ENCODE peak calls at places on chromosomes 13 and 19, in four cellular contexts. X is astrocyte of the spinal cord, S is body of pancreas, R is thoracic aorta. H is an unnamed sample.

GRCh38 chr19:42311612-42312160 is 1.4 kb upstream of the TMEM145 start:
- DNase-seq in S (no peak), R (no peak), X (no peak), H (no peak)

GRCh38 chr13:44068737-44069136 is 189.0 kb downstream of the LACC1 start:
- DNase-seq in R (no peak), X (peak), S (no peak), H (no peak)

GRCh38 chr19:49906879-49907564 is 10.3 kb upstream of the IL4I1 start:
- DNase-seq in X (no peak), R (no peak), S (no peak), H (no peak)

GRCh38 chr13:110714798-110715394 is 1.4 kb downstream of the ING1 start:
- DNase-seq in X (peak), R (no peak), S (peak), H (peak)

GRCh38 chr13:23496255-23496654 is 62.8 kb upstream of the SACS start:
- DNase-seq in S (no peak), X (no peak), R (no peak), H (no peak)

GRCh38 chr19:33388231-33388816 is 14.8 kb downstream of the CEBPG start:
- DNase-seq in S (no peak), R (no peak), X (no peak), H (no peak)

GRCh38 chr13:111644750-111645149 is 324.3 kb downstream of the TEX29 start:
- DNase-seq in R (no peak), S (no peak), X (no peak), H (no peak)

GRCh38 chr13:71866173-71867091 is 572 bp downstream of the DACH1 start:
- DNase-seq in R (no peak), S (peak), X (no peak), H (no peak)

GRCh38 chr13:28854657-28855056 is 34.5 kb downstream of the MTUS2 start:
- DNase-seq in S (no peak), R (no peak), X (no peak), H (no peak)

GRCh38 chr19:39908803-39909202 is 25.6 kb downstream of the FCGBP start:
- DNase-seq in S (no peak), X (no peak), R (no peak), H (no peak)

GRCh38 chr13:102295316-102296048 is 106.4 kb downstream of the FGF14 start:
- DNase-seq in S (no peak), X (peak), R (no peak), H (no peak)

GRCh38 chr19:15294591-15294990 is 37.7 kb downstream of the BRD4 start:
- DNase-seq in S (no peak), X (no peak), R (no peak), H (no peak)

GRCh38 chr19:2110822-2111221 is 14.1 kb downstream of the IZUMO4 start:
- DNase-seq in R (no peak), S (no peak), X (no peak), H (peak)

GRCh38 chr13:111789011-111789410 is 277.9 kb upstream of the SOX1 start:
- DNase-seq in S (no peak), X (no peak), R (no peak), H (no peak)

GRCh38 chr19:3655402-3656072 is 28.9 kb upstream of the CACTIN start:
- DNase-seq in S (no peak), X (peak), R (no peak), H (no peak)

GRCh38 chr13:97967948-97968347 is 14.5 kb downstream of the IPO5 start:
- DNase-seq in S (no peak), R (no peak), X (no peak), H (no peak)

GRCh38 chr13:26062853-26063444 is 11.1 kb upstream of the SHISA2 start:
- DNase-seq in R (no peak), X (peak), S (peak), H (peak)

GRCh38 chr13:60562081-60562764 is 165.2 kb downstream of the TDRD3 start:
- DNase-seq in X (no peak), R (no peak), S (no peak), H (no peak)

GRCh38 chr13:79803939-79804487 is 323.1 kb downstream of the NDFIP2 start:
- DNase-seq in X (no peak), R (no peak), S (no peak), H (no peak)

GRCh38 chr13:105925496-105925895 is 610.0 kb downstream of the EFNB2 start:
- DNase-seq in S (no peak), X (peak), R (no peak), H (no peak)

GRCh38 chr13:25300861-25301346 is 521 bp upstream of the NUP58 start:
- DNase-seq in R (no peak), S (no peak), X (no peak), H (no peak)

GRCh38 chr13:95607363-95607762 is 37.1 kb downstream of the DZIP1 start:
- DNase-seq in R (no peak), S (no peak), X (peak), H (no peak)

GRCh38 chr19:40143612-40144011 is 47.6 kb upstream of the MAP3K10 start:
- DNase-seq in X (no peak), R (no peak), S (no peak), H (peak)

GRCh38 chr19:923551-924211 is 2.2 kb upstream of the ARID3A start:
- DNase-seq in X (no peak), R (no peak), S (no peak), H (no peak)

GRCh38 chr19:58563034-58563573 is 4.7 kb upstream of the UBE2M start:
- DNase-seq in X (no peak), R (no peak), S (peak), H (peak)

GRCh38 chr13:113187263-113187669 is 21.2 kb downstream of the PCID2 start:
- DNase-seq in X (peak), S (no peak), R (peak), H (no peak)

GRCh38 chr13:113291997-113292862 is 4.8 kb upstream of the LAMP1 start:
- DNase-seq in R (no peak), S (no peak), X (peak), H (no peak)

GRCh38 chr19:43779820-43780219 is 953 bp downstream of the KCNN4 start:
- DNase-seq in R (no peak), X (no peak), S (no peak), H (peak)